ENCODE peak calls at places on chromosomes 13 and 19, in seven cellular contexts. O is NCI-H460; K is PC-9; U is NCI-H2107; H is stimulated activated CD4-positive, alpha-beta T cell treated with anti-CD3 and anti-CD28 coated beads, Interleukin-4, amount 100 ng/mL, for 48 hours; T is omental fat pad; M is T-helper 2 cell. V is an unnamed sample.

GRCh38 chr13:28529836-28530235 is 34.9 kb upstream of the FLT1 start:
- DNase-seq in T (no peak), U (no peak), K (no peak), M (no peak), O (no peak), H (no peak), V (no peak)

GRCh38 chr19:18750295-18750970 is 40.7 kb downstream of the COMP start:
- DNase-seq in M (no peak), T (no peak), K (no peak), U (no peak), H (no peak), O (no peak), V (no peak)

GRCh38 chr19:33440682-33441081 is 67.2 kb downstream of the CEBPG start:
- DNase-seq in M (no peak), O (no peak), K (no peak), T (no peak), U (no peak), H (no peak), V (no peak)

GRCh38 chr19:5058456-5059190 is 89.7 kb downstream of the KDM4B start:
- DNase-seq in K (no peak), T (no peak), O (no peak), M (no peak), H (no peak), U (no peak), V (no peak)

GRCh38 chr19:18160792-18161690 is 8.1 kb downstream of the PIK3R2 start:
- DNase-seq in M (peak), H (peak), O (peak), K (peak), U (no peak), T (peak), V (peak)

GRCh38 chr19:18467978-18468377 is 30.0 kb upstream of the ISYNA1 start:
- DNase-seq in T (no peak), O (no peak), M (no peak), H (no peak), K (no peak), U (no peak), V (no peak)

GRCh38 chr19:31110331-31110730 is 238.9 kb downstream of the TSHZ3 start:
- DNase-seq in M (no peak), H (peak), K (no peak), O (no peak), U (no peak), T (no peak), V (no peak)

GRCh38 chr13:84816567-84817133 is 934.4 kb upstream of the SLITRK1 start:
- DNase-seq in M (no peak), K (no peak), T (no peak), U (no peak), H (no peak), O (no peak), V (no peak)

GRCh38 chr13:19998960-19999359 is 40.4 kb downstream of the ZMYM2 start:
- DNase-seq in U (no peak), H (no peak), K (no peak), O (no peak), M (no peak), T (no peak), V (no peak)

GRCh38 chr13:36190771-36191170 is 23.6 kb downstream of the SOHLH2 start:
- DNase-seq in O (no peak), K (no peak), T (no peak), H (no peak), M (no peak), U (no peak), V (no peak)

GRCh38 chr19:51799311-51799997 is 4.5 kb downstream of the FPR3 start:
- DNase-seq in T (peak), U (no peak), O (no peak), M (no peak), H (no peak), K (peak), V (no peak)

GRCh38 chr13:107305178-107305577 is 737.2 kb upstream of the ARGLU1 start:
- DNase-seq in K (no peak), H (no peak), T (no peak), O (no peak), M (no peak), U (no peak), V (no peak)

GRCh38 chr19:19530423-19530804 is 1.7 kb downstream of the YJEFN3 start:
- DNase-seq in M (no peak), T (no peak), K (no peak), H (no peak), U (no peak), O (no peak), V (no peak)

GRCh38 chr19:6026390-6026897 is 48.5 kb upstream of the RANBP3 start:
- DNase-seq in M (no peak), T (no peak), K (no peak), H (no peak), O (no peak), U (no peak), V (no peak)

GRCh38 chr19:33297401-33298145 is 4.8 kb downstream of the CEBPA start:
- DNase-seq in K (no peak), T (no peak), U (no peak), O (no peak), M (no peak), H (no peak), V (no peak)

GRCh38 chr13:45607931-45608330 is 7.6 kb downstream of the ERICH6B start:
- DNase-seq in M (no peak), U (no peak), T (no peak), O (no peak), K (no peak), H (no peak), V (no peak)

GRCh38 chr13:77503398-77503797 is 32.1 kb upstream of the SCEL start:
- DNase-seq in T (no peak), H (no peak), U (no peak), M (no peak), K (no peak), O (no peak), V (no peak)

GRCh38 chr19:583198-583967 is 6.3 kb upstream of the HCN2 start:
- DNase-seq in T (no peak), M (no peak), O (no peak), K (no peak), U (no peak), H (no peak), V (no peak)

GRCh38 chr13:39512687-39513086 is 90.3 kb downstream of the LHFPL6 start:
- DNase-seq in K (no peak), H (no peak), M (no peak), U (no peak), O (no peak), T (no peak), V (no peak)

GRCh38 chr19:36009220-36009619 is 607 bp upstream of the SYNE4 start:
- DNase-seq in T (no peak), O (peak), U (no peak), H (peak), M (no peak), K (peak), V (peak)

GRCh38 chr13:35014606-35015005 is 72.5 kb downstream of the NBEA start:
- DNase-seq in U (no peak), M (no peak), T (no peak), K (no peak), H (no peak), O (no peak), V (no peak)

GRCh38 chr19:48997972-48998371 is 4.3 kb downstream of the RUVBL2 start:
- DNase-seq in U (peak), O (peak), H (peak), M (no peak), T (no peak), K (peak), V (peak)

GRCh38 chr13:45925151-45925550 is 73.6 kb upstream of the SIAH3 start:
- DNase-seq in M (no peak), K (no peak), T (no peak), H (no peak), U (no peak), O (no peak), V (no peak)

GRCh38 chr19:48683349-48683748 is 10.5 kb upstream of the NTN5 start:
- DNase-seq in U (no peak), K (no peak), T (no peak), M (no peak), H (peak), O (no peak), V (no peak)

GRCh38 chr13:29472317-29472961 is 123.0 kb downstream of the SLC7A1 start:
- DNase-seq in U (no peak), M (no peak), T (no peak), H (peak), O (peak), K (peak), V (peak)

GRCh38 chr19:18322318-18322758 is 538 bp downstream of the LSM4 start:
- DNase-seq in U (no peak), M (no peak), T (no peak), K (no peak), H (peak), O (no peak), V (peak)

GRCh38 chr19:13692096-13692495 is 72.2 kb upstream of the MRI1 start:
- DNase-seq in M (no peak), H (no peak), O (no peak), T (no peak), K (no peak), U (no peak), V (no peak)

GRCh38 chr19:2618611-2619010 is 83.9 kb downstream of the GNG7 start:
- DNase-seq in O (no peak), H (peak), U (no peak), M (no peak), T (no peak), K (peak), V (peak)

GRCh38 chr19:6362024-6362344 is 653 bp downstream of the CLPP start:
- DNase-seq in O (no peak), T (no peak), H (no peak), K (no peak), M (no peak), U (no peak), V (no peak)